ENCODE peak calls at places on chromosome 16, in seven cellular contexts. V is breast epithelium, O is vagina, J is GM23338, L is GM12878, A is sigmoid colon, I is stomach. W is an unnamed sample.

GRCh38 chr16:4692460-4693295 is 684 bp upstream of the NUDT16L1 start:
- DNase-seq in L (no peak), I (no peak), V (no peak), O (peak; percentile 88), A (peak; percentile 61), J (peak; percentile 46), W (no peak)

GRCh38 chr16:3980311-3981111 is 100.0 kb upstream of the CREBBP start:
- DNase-seq in I (no peak), V (no peak), O (no peak), A (no peak), L (no peak), J (no peak), W (no peak)

GRCh38 chr16:60717808-60718207 is 1318.4 kb downstream of the CDH8 start:
- DNase-seq in O (no peak), J (no peak), V (no peak), A (no peak), I (no peak), L (no peak), W (no peak)

GRCh38 chr16:20291807-20292206 is 35.5 kb downstream of the GP2 start:
- DNase-seq in L (no peak), O (no peak), J (peak; percentile 44), I (no peak), A (no peak), V (no peak), W (no peak)

GRCh38 chr16:72285728-72286127 is 113.8 kb upstream of the PMFBP1 start:
- DNase-seq in L (no peak), J (no peak), I (no peak), V (no peak), A (no peak), O (no peak), W (no peak)

GRCh38 chr16:9469512-9469911 is 378.1 kb downstream of the HAPSTR1 start:
- DNase-seq in J (no peak), A (no peak), V (no peak), I (no peak), O (no peak), L (no peak), W (no peak)

GRCh38 chr16:8696880-8697279 is 22.5 kb downstream of the ABAT start:
- DNase-seq in A (no peak), J (no peak), I (no peak), L (no peak), V (no peak), O (no peak), W (no peak)

GRCh38 chr16:81388357-81388756 is 56.3 kb upstream of the CMIP start:
- DNase-seq in I (no peak), A (no peak), J (no peak), O (no peak), V (no peak), L (no peak), W (no peak)

GRCh38 chr16:2710711-2711231 is 9.3 kb downstream of the PRSS27 start:
- DNase-seq in L (no peak), O (no peak), A (no peak), J (no peak), V (no peak), I (no peak), W (no peak)

GRCh38 chr16:19377864-19378263 is 39.8 kb upstream of the TMC5 start:
- DNase-seq in O (no peak), L (no peak), A (no peak), J (peak; percentile 29), I (no peak), V (no peak), W (no peak)

GRCh38 chr16:29947897-29948296 is 14.0 kb upstream of the TMEM219 start:
- DNase-seq in J (no peak), A (no peak), L (no peak), I (no peak), V (no peak), O (no peak), W (no peak)

DNA sequence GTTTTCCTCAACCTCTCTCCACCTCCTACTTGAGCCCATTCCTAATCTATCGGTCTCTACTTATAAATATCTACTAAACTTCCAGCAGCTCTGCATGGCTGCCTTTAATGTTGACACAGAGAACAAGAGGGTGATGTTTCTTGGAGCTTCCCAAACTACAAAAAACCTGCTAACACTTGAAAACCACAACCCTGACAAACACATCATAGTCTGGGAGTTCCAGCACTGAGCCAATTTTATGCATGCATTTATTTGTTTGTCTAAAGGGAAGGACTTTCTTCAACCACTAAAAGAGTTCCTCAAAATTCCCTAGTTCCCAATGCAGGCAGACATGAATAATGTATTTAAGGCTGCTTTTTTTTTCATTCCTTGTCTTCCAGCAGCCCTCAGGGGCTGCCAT is 331.8 kb upstream of the XYLT1 start:
- DNase-seq in A (no peak), I (no peak), O (no peak), L (no peak), V (no peak), J (no peak), W (no peak)
- H3K27ac ChIP-seq in A (no peak overlapping the region), I (no peak overlapping the region), O (no peak overlapping the region), L (no peak overlapping the region), V (no peak overlapping the region), J (no peak overlapping the region), W (no peak overlapping the region)

DNA sequence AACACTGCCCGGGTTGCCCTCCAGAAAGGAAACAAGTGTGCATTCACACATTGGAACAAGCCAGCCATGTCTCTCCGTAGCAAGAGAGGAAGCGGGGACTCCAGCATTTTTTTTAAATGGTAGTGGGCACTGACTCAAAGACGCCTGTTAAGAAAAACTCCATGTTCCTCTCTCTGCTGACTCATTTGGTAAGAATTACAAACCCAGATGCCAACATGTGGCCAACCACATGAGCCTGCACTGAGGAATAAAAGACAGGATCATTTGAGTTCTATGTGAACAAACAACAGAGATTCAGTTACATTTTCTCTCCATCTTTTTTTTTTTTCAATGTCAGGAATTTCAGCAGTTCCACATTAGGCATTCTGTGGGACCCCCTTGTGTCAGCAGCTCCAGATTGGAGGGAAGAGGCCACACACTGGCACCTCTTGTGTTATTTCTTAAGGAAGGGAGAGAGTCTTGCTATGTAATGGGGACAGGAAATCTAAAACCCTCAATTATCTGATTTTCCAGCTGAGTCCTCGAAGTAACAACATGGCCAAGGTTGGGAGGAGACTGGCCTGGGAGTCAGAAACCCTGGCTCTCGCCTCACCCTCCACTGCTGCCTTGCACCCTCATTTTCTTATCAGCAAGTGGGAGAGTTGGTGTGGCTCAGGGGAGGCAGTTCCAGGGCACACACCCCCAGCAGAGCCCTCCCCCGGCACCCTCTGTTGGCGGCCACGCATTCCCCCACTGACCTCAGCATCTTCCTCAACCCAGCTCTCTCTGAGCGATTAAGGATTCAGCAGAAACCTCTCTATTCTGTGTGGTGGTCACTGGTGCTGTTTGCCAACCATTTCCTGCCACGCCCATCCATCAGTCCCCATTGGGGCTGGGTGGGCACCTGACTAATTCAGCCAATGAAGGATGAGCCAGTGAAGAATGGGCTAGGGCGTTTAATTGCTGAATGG is 173.0 kb downstream of the FOXL1 start:
- DNase-seq in L (no peak), O (no peak), V (no peak), I (no peak), A (no peak), J (no peak), W (no peak)
- TF ChIP-seq POLR2AphosphoS5 in L (no peak), O (no peak), V (no peak), I (no peak), A (no peak), J (no peak), W (no peak)

GRCh38 chr16:11734653-11735043 is 8.0 kb downstream of the TXNDC11 start:
- DNase-seq in O (no peak), V (no peak), L (no peak), A (no peak), I (no peak), J (no peak), W (no peak)

GRCh38 chr16:11734025-11734652 is 8.5 kb downstream of the TXNDC11 start:
- DNase-seq in J (no peak), O (no peak), I (no peak), L (no peak), V (no peak), A (no peak), W (peak; percentile 37)

GRCh38 chr16:11737678-11738077 is 5.0 kb downstream of the TXNDC11 start:
- DNase-seq in V (no peak), I (no peak), A (no peak), O (no peak), J (no peak), L (no peak), W (no peak)

GRCh38 chr16:11736903-11737302 is 5.8 kb downstream of the TXNDC11 start:
- DNase-seq in V (no peak), A (no peak), I (no peak), O (no peak), J (no peak), L (no peak), W (no peak)

DNA sequence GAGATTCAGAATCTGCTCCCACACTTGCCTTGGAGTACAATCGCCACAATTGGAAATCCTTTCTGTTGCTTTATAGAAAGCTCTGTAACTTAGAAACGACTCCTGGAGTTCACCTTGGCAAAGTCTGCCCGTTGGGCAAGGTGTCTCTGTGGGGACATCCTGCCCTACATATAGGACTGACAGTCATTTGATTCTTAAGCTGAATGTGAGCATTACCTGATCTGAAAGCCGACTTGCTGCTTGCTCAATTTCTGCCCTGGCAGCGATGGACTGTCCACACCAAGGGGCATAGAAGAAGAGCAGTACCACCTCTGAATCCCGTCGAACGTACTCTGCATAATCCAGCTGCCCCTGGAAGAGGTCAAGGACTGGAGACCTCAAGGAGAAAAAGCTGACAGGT is 6.9 kb downstream of the TXNDC11 start:
- DNase-seq in I (no peak), O (no peak), J (no peak), V (no peak), L (no peak), A (no peak), W (no peak)
- H3K36me3 ChIP-seq in I (peaks cover 59% of the 10 kb centered on the region), O (peaks cover 46% of the 10 kb centered on the region), J (peaks cover 15% of the 10 kb centered on the region), V (no peaks in the 10 kb centered on the region), L (peaks cover 44% of the 10 kb centered on the region), A (peaks cover 57% of the 10 kb centered on the region), W (peaks cover 41% of the 10 kb centered on the region)

GRCh38 chr16:67192781-67193260 is 866 bp downstream of the E2F4 start:
- DNase-seq in V (no peak), A (no peak), L (no peak), I (no peak), O (no peak), J (no peak), W (no peak)

GRCh38 chr16:67190041-67190440 is at the start of gene EXOC3L1:
- DNase-seq in V (no peak), L (no peak), O (no peak), A (no peak), J (peak; percentile 42), I (no peak), W (no peak)

GRCh38 chr16:67190448-67191399 is 788 bp upstream of the EXOC3L1 start:
- DNase-seq in O (no peak), J (no peak), A (no peak), I (no peak), L (no peak), V (no peak), W (no peak)

GRCh38 chr16:67191995-67192681 is at the start of gene E2F4:
- DNase-seq in L (peak; percentile 66), A (peak; percentile 94), O (no peak), I (peak; percentile 93), V (peak; percentile 90), J (peak; percentile 97), W (peak; percentile 95)

DNA sequence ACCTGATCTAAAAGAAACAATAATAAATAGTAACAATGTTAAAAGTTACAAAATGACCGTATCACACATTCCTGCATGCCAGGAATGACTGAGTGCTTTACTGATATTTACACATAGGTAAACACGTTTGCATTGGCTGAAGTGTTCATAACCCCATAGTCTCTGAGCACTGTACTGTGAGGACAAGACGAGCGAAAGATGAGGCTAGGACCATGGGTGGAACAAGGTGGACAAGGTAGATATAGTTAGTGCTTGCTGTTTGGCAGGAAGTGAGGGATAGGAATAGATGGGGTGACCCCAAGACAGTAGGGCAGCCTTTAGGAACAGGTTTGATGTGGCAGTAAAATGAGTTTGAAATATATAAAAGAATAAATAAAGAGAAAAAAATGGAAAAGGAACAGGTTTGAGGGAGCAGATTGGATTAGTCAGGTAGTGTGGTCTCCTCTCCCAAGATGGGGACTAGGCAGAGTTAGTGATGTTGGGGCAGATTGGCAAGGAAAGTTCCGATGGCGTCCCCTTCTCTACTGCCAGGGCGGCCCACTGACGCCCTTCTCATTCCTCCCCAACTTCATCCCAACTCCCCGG is 453 bp upstream of the E2F4 start:
- DNase-seq in A (no peak), V (no peak), O (no peak), J (no peak), L (no peak), I (no peak), W (no peak)
- H3K27ac ChIP-seq in A (no peak overlapping the region), V (no peak overlapping the region), O (peak overlapping the region; percentile 75), J (no peak overlapping the region), L (no peak overlapping the region), I (peak overlapping the region; percentile 81), W (peak overlapping the region; percentile 89)